ENCODE peak calls at places on chromosomes 1 and 21, in nine cellular contexts. J is HCT116; O is AG10803; W is AG04450; T is CD8-positive, alpha-beta T cell; A is mesendoderm; V is IMR-90; Y is astrocyte of the cerebellum; K is skeletal muscle cell. C is an unnamed sample.

GRCh38 chr1:204828352-204828850 is 42.3 kb upstream of the NFASC start:
- DNase-seq in W (no peak), T (no peak), A (peak; percentile 94), K (peak; percentile 20), J (no peak), V (no peak), O (peak; percentile 76), Y (no peak), C (no peak)

GRCh38 chr21:31577280-31577679 is 82.2 kb upstream of the SOD1 start:
- DNase-seq in O (no peak), V (no peak), T (no peak), W (no peak), K (no peak), A (no peak), Y (no peak), J (no peak), C (no peak)

GRCh38 chr1:45304311-45305081 is 22.2 kb upstream of the HPDL start:
- DNase-seq in T (no peak), W (no peak), V (peak; percentile 36), A (no peak), J (no peak), Y (no peak), K (no peak), O (no peak), C (no peak)

GRCh38 chr21:44850905-44851657 is 22.4 kb downstream of the PTTG1IP start:
- DNase-seq in K (no peak), Y (no peak), W (no peak), T (no peak), O (no peak), J (no peak), A (no peak), V (no peak), C (no peak)

GRCh38 chr1:169105434-169106094 is 926 bp upstream of the ATP1B1 start:
- DNase-seq in T (no peak), V (no peak), A (peak; percentile 81), W (no peak), K (no peak), Y (no peak), J (no peak), O (no peak), C (no peak)

GRCh38 chr1:41377397-41377796 is 16.2 kb downstream of the FOXO6 start:
- DNase-seq in T (no peak), W (no peak), J (no peak), A (no peak), O (no peak), V (no peak), K (no peak), Y (no peak), C (no peak)

GRCh38 chr1:69911301-69911801 is 294.0 kb downstream of the LRRC40 start:
- DNase-seq in K (peak; percentile 70), T (no peak), O (peak; percentile 89), A (no peak), V (peak; percentile 41), Y (no peak), W (peak; percentile 3), J (no peak), C (no peak)

GRCh38 chr1:53348491-53349368 is 20.9 kb upstream of the LRP8 start:
- DNase-seq in V (no peak), T (no peak), J (no peak), O (no peak), K (no peak), W (no peak), A (no peak), Y (no peak), C (no peak)

GRCh38 chr1:111720977-111721670 is 18.1 kb downstream of the INKA2 start:
- DNase-seq in K (no peak), Y (no peak), J (no peak), W (no peak), V (no peak), O (no peak), T (no peak), A (no peak), C (no peak)

GRCh38 chr1:230464618-230465017 is 38.5 kb upstream of the PGBD5 start:
- DNase-seq in W (no peak), O (no peak), A (no peak), J (no peak), Y (no peak), V (no peak), K (peak; percentile 14), T (no peak), C (no peak)

GRCh38 chr1:206839857-206840256 is 25.6 kb upstream of the IL20 start:
- DNase-seq in K (no peak), V (peak; percentile 71), Y (peak; percentile 26), W (peak; percentile 79), T (no peak), A (peak; percentile 56), O (peak; percentile 87), J (no peak), C (no peak)

GRCh38 chr1:100354971-100355394 is 2.7 kb downstream of the CDC14A start:
- DNase-seq in Y (peak; percentile 43), V (peak; percentile 66), A (peak; percentile 54), O (no peak), T (no peak), J (peak; percentile 51), K (no peak), W (no peak), C (peak; percentile 79)

GRCh38 chr1:151827853-151828252 is 3.7 kb downstream of the RORC start:
- DNase-seq in V (no peak), Y (no peak), T (no peak), A (no peak), W (no peak), O (no peak), K (no peak), J (no peak), C (no peak)

GRCh38 chr1:47738560-47739182 is 258.5 kb downstream of the TRABD2B start:
- DNase-seq in V (peak; percentile 11), O (peak; percentile 45), K (no peak), T (no peak), A (peak; percentile 67), J (no peak), Y (peak; percentile 15), W (no peak), C (no peak)

GRCh38 chr1:175887981-175888428 is 144.6 kb upstream of the TNR start:
- DNase-seq in Y (peak; percentile 3), K (peak; percentile 7), W (no peak), V (peak; percentile 36), O (peak; percentile 43), A (peak; percentile 93), J (peak; percentile 21), T (no peak), C (peak; percentile 18)

GRCh38 chr1:119587328-119587727 is 60.7 kb downstream of the ZNF697 start:
- DNase-seq in O (peak; percentile 39), J (no peak), A (no peak), Y (peak; percentile 39), W (no peak), V (no peak), T (no peak), K (peak; percentile 69), C (no peak)

GRCh38 chr1:8040586-8040985 is 14.5 kb upstream of the ERRFI1 start:
- DNase-seq in T (no peak), A (no peak), J (peak; percentile 99), W (peak; percentile 95), V (peak; percentile 99), Y (peak; percentile 95), O (peak; percentile 95), K (peak; percentile 98), C (peak; percentile 78)

GRCh38 chr1:230825061-230825803 is 43.1 kb downstream of the C1orf198 start:
- DNase-seq in O (peak; percentile 78), W (peak; percentile 46), Y (peak; percentile 27), T (no peak), J (no peak), V (peak; percentile 86), A (peak; percentile 21), K (peak; percentile 41), C (peak; percentile 41)

GRCh38 chr1:155893389-155894142 is 17.6 kb downstream of the RIT1 start:
- DNase-seq in W (peak; percentile 49), J (peak; percentile 27), Y (no peak), A (no peak), O (peak; percentile 88), T (no peak), K (peak; percentile 60), V (peak; percentile 91), C (no peak)
- H3K4me3 ChIP-seq in W (no peak overlapping the region), J (peak overlapping the region; percentile 37), Y (no peak overlapping the region), A (no peak overlapping the region), O (peak overlapping the region; percentile 20), T (no peak overlapping the region), K (no peak overlapping the region), V (no peak overlapping the region), C (no peak overlapping the region)

DNA sequence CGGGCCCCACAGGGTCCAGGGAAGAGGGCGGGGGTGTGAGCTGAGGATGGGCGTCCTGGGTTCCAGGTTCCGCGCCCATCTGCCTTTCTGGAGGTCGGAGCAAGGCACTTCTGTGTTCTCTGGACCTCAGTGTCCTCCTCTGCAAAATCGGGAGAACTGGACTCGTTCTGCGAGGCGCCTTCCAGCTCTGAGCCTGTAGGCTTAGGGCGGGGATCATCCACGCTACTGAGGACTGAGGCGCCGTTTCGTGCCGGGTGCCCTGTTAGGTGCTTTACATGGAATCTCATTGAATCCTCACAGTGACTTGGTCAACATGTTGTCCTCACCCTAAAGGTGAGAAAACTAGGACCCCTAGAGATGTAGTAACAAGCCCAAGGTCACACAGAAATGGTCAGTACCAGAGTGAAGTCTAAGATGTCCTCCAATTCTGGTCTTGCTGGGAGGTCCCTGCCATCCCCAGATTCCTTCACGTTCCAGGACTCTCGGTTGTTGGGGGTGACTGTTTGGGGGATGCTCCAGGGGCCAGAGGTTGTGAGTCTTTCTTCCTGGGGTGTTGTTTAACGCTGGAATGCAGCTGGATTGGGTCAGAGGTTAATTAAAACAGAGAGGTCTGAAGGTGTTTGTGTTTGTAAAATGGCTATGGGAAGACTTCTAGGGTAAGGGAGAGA is 683 bp downstream of the PRKAA2 start:
- DNase-seq in W (no peak), Y (no peak), O (no peak), V (no peak), K (no peak), J (no peak), T (no peak), A (peak; percentile 22), C (no peak)
- H3K4me3 ChIP-seq in W (peak overlapping the region; percentile 75), Y (peak overlapping the region; percentile 58), O (peak overlapping the region; percentile 62), V (peak overlapping the region; percentile 92), K (peak overlapping the region; percentile 69), J (peak overlapping the region; percentile 58), T (no peak overlapping the region), A (peak overlapping the region; percentile 67), C (peak overlapping the region; percentile 57)

DNA sequence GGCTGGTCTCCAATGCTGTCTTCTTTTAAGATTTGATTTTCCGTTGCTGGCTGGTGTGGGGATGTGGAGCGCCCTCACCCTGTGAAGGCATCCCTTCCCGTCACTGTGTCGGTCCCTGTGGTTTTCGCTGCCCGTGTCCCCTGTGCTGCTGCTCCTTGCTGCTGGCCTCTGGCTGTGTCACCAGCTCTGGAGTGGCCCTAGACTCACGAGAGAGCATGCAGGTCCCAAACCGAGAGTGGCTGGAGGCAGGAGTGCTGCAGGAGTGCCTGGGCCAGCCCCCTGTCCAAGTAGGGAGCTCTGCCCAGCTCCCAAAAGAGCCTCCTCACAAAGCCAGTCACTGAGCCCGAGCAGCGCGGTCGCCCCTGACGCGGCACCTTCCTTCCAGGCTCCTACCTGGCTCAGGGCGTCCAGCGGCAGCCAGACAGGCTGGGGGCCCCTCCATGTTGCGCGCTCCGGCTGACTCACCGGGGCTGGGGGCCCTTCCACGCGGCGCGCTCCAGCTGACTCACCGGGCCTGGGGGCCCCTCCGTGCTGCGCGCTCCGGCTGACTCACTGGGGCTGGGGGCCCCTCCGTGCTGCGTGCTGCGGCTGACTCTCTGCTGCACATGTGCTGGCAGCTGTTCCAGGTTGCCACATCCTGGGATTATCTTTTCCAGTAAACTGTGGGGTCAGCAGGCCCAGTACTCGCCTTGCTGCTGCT is 106.7 kb upstream of the COL6A1 start:
- DNase-seq in W (peak; percentile 95), Y (peak; percentile 91), O (peak; percentile 94), J (no peak), K (peak; percentile 98), T (no peak), A (no peak), V (peak; percentile 98), C (no peak)
- H3K4me3 ChIP-seq in W (peak overlapping the region; percentile 48), Y (peak overlapping the region; percentile 15), O (peak overlapping the region; percentile 48), J (no peak overlapping the region), K (peak overlapping the region; percentile 32), T (no peak overlapping the region), A (no peak overlapping the region), V (peak overlapping the region; percentile 3), C (no peak overlapping the region)

GRCh38 chr1:150579955-150580642 is 689 bp upstream of the MCL1 start:
- DNase-seq in V (no peak), J (no peak), W (no peak), K (no peak), O (no peak), A (no peak), Y (no peak), T (no peak), C (no peak)
- H3K4me3 ChIP-seq in V (peak overlapping the region; percentile 56), J (peak overlapping the region; percentile 80), W (peak overlapping the region; percentile 58), K (peak overlapping the region; percentile 46), O (peak overlapping the region; percentile 57), A (peak overlapping the region; percentile 34), Y (peak overlapping the region; percentile 38), T (peak overlapping the region; percentile 88), C (peak overlapping the region; percentile 98)

C was measured in LNCaP clone FGC.